ENCODE peak calls at places on chromosomes 12 and 14, in ten cellular contexts. S is endothelial cell; T is stimulated activated CD8-positive, alpha-beta memory T cell treated with anti-CD3 and anti-CD28 coated beads, Interleukin-4, amount 100 ng/mL, for 1 hour; I is mucosa of gallbladder; F is epithelial cell of esophagus; H is H7; V is GM13976; O is ELF-1; B is dermis microvascular lymphatic vessel endothelial cell; Q is CD8-positive, alpha-beta T cell. D is an unnamed sample.

GRCh38 chr14:86217523-86217922 is 687.6 kb downstream of the FLRT2 start:
- DNase-seq in S (no peak), T (no peak), I (no peak), F (no peak), H (peak), V (no peak), O (peak), B (no peak), Q (no peak), D (no peak)

GRCh38 chr12:104006929-104007328 is 41.3 kb downstream of the TDG start:
- DNase-seq in S (no peak), T (no peak), I (no peak), F (peak), H (no peak), V (no peak), O (no peak), B (peak), Q (no peak), D (no peak)

GRCh38 chr12:89019439-89020120 is 332.7 kb downstream of the DUSP6 start:
- DNase-seq in S (peak), T (peak), I (peak), F (peak), H (peak), V (peak), O (peak), B (peak), Q (peak), D (peak)

GRCh38 chr14:92944976-92945375 is 22.0 kb downstream of the CHGA start:
- DNase-seq in S (no peak), T (no peak), I (peak), F (no peak), H (no peak), V (no peak), O (no peak), B (no peak), Q (no peak), D (no peak)

GRCh38 chr14:100890451-100890850 is 13.1 kb downstream of the RTL1 start:
- DNase-seq in S (no peak), T (no peak), I (no peak), F (no peak), H (no peak), V (no peak), O (no peak), B (no peak), Q (no peak), D (peak)

GRCh38 chr14:64800000-64800399 is 79.7 kb downstream of the SPTB start:
- DNase-seq in S (peak), T (no peak), I (peak), F (peak), H (peak), V (no peak), O (peak), B (peak), Q (no peak), D (peak)

GRCh38 chr14:100532154-100532915 is 54.9 kb downstream of the BEGAIN start:
- DNase-seq in S (no peak), T (no peak), I (peak), F (peak), H (no peak), V (no peak), O (no peak), B (no peak), Q (no peak), D (no peak)

GRCh38 chr12:26119391-26119981 is 5.4 kb downstream of the BHLHE41 start:
- DNase-seq in S (no peak), T (no peak), I (no peak), F (peak), H (peak), V (no peak), O (no peak), B (peak), Q (no peak), D (no peak)

GRCh38 chr12:9221476-9221875 is 13.3 kb upstream of the PZP start:
- DNase-seq in S (no peak), T (no peak), I (no peak), F (peak), H (no peak), V (no peak), O (no peak), B (no peak), Q (no peak), D (no peak)

GRCh38 chr14:82537831-82538230 is 1004.2 kb upstream of the SEL1L start:
- DNase-seq in S (no peak), T (no peak), I (no peak), F (no peak), H (no peak), V (no peak), O (no peak), B (no peak), Q (no peak), D (no peak)

GRCh38 chr12:4855121-4855924 is 54.4 kb upstream of the KCNA1 start:
- DNase-seq in S (peak), T (no peak), I (peak), F (peak), H (peak), V (peak), O (peak), B (peak), Q (no peak), D (peak)

D was measured in left colon.